ENCODE peak calls at places on chromosomes 16 and 17, in eight cellular contexts. D is fibroblast of villous mesenchyme; J is Calu3; W is CD4-positive, alpha-beta T cell; H is neural crest cell; E is psoas muscle; U is sigmoid colon; G is stomach. P is an unnamed sample.

GRCh38 chr16:24609740-24610420 is 70.5 kb downstream of the RBBP6 start:
- DNase-seq in U (peak), G (peak), H (peak), J (peak), E (peak), D (peak), W (no peak), P (no peak)

GRCh38 chr17:19248923-19249574 is 11.9 kb downstream of the EPN2 start:
- DNase-seq in H (no peak), E (peak), W (no peak), G (no peak), D (peak), J (peak), U (peak), P (no peak)

GRCh38 chr16:87584271-87584670 is 18.0 kb upstream of the JPH3 start:
- DNase-seq in U (no peak), G (no peak), D (peak), W (no peak), J (no peak), H (no peak), E (no peak), P (no peak)

GRCh38 chr17:28643979-28644781 is 778 bp downstream of the BLTP2 start:
- DNase-seq in U (peak), G (peak), D (peak), E (peak), J (peak), W (no peak), H (peak), P (peak)

GRCh38 chr16:48687421-48688038 is 77.5 kb upstream of the N4BP1 start:
- DNase-seq in H (peak), U (no peak), G (peak), D (peak), E (peak), J (peak), W (no peak), P (peak)

GRCh38 chr17:62705781-62706597 is 78.5 kb downstream of the MRC2 start:
- DNase-seq in W (no peak), J (no peak), U (peak), G (no peak), H (no peak), E (no peak), D (no peak), P (no peak)

GRCh38 chr16:35795361-35796029 is 2336.1 kb downstream of the TP53TG3F start:
- DNase-seq in J (no peak), D (no peak), U (no peak), G (no peak), W (no peak), E (no peak), H (no peak), P (no peak)

GRCh38 chr17:73901661-73902415 is 257.6 kb upstream of the SDK2 start:
- DNase-seq in E (peak), G (peak), W (no peak), D (no peak), H (peak), J (peak), U (no peak), P (peak)

GRCh38 chr16:22252317-22252716 is 44.9 kb upstream of the POLR3E start:
- DNase-seq in D (no peak), J (no peak), G (no peak), U (no peak), H (no peak), W (no peak), E (no peak), P (peak)

GRCh38 chr17:73371285-73371684 is 59.5 kb upstream of the CDC42EP4 start:
- DNase-seq in J (peak), U (no peak), H (no peak), G (no peak), W (no peak), E (no peak), D (peak), P (peak)

GRCh38 chr17:78678220-78678554 is 101.0 kb upstream of the DNAH17 start:
- DNase-seq in U (no peak), W (no peak), G (no peak), H (no peak), E (peak), D (no peak), J (no peak), P (no peak)

GRCh38 chr17:72376486-72377345 is 255.9 kb downstream of the SOX9 start:
- DNase-seq in G (no peak), W (no peak), H (no peak), J (no peak), D (peak), E (no peak), U (no peak), P (no peak)

GRCh38 chr17:55466671-55467070 is 44.6 kb downstream of the SMIM36 start:
- DNase-seq in H (no peak), W (no peak), G (no peak), U (no peak), D (no peak), J (no peak), E (no peak), P (no peak)

GRCh38 chr16:396605-397004 is 394 bp upstream of the NME4 start:
- DNase-seq in G (no peak), H (peak), E (no peak), W (no peak), U (peak), J (no peak), D (peak), P (no peak)

GRCh38 chr17:11514565-11514964 is 83.7 kb upstream of the DNAH9 start:
- DNase-seq in J (no peak), U (no peak), E (no peak), D (no peak), G (no peak), H (no peak), W (no peak), P (no peak)

GRCh38 chr16:84511180-84511800 is 6.8 kb upstream of the MEAK7 start:
- DNase-seq in J (peak), U (peak), G (peak), E (peak), H (peak), D (peak), W (peak), P (peak)

GRCh38 chr17:75242461-75243042 is 18.9 kb downstream of the GGA3 start:
- DNase-seq in G (no peak), U (no peak), D (no peak), W (peak), E (no peak), H (no peak), J (no peak), P (no peak)

GRCh38 chr17:80737106-80738019 is 192.7 kb downstream of the RPTOR start:
- DNase-seq in E (no peak), D (no peak), H (no peak), G (no peak), W (no peak), J (no peak), U (no peak), P (no peak)

GRCh38 chr17:28620010-28620409 is 6.0 kb upstream of the RSKR start:
- DNase-seq in J (no peak), G (no peak), W (no peak), E (no peak), H (no peak), D (peak), U (no peak), P (no peak)

GRCh38 chr17:83099570-83100181 is 20.3 kb downstream of the METRNL start:
- DNase-seq in J (peak), G (peak), U (no peak), H (no peak), W (no peak), D (peak), E (peak), P (no peak)

GRCh38 chr17:81956607-81957589 is 4.1 kb downstream of the NOTUM start:
- DNase-seq in D (no peak), W (no peak), J (no peak), U (no peak), E (no peak), G (no peak), H (no peak), P (no peak)

GRCh38 chr17:6501359-6501758 is 55.0 kb downstream of the PITPNM3 start:
- DNase-seq in J (no peak), G (no peak), E (no peak), W (no peak), H (no peak), U (peak), D (no peak), P (no peak)

GRCh38 chr16:27323781-27324561 is 10.2 kb downstream of the IL4R start:
- DNase-seq in J (no peak), E (no peak), H (no peak), W (no peak), D (no peak), U (peak), G (no peak), P (no peak)

GRCh38 chr17:27559996-27560481 is 70.9 kb upstream of the LGALS9 start:
- DNase-seq in J (peak), E (peak), H (no peak), U (peak), W (no peak), D (peak), G (peak), P (peak)

GRCh38 chr16:67183284-67183626 is 508 bp downstream of the MATCAP1 start:
- DNase-seq in W (no peak), G (no peak), D (no peak), E (no peak), H (no peak), U (no peak), J (no peak), P (no peak)

GRCh38 chr16:50887500-50887899 is 145.6 kb downstream of the CYLD start:
- DNase-seq in J (no peak), H (no peak), W (no peak), D (no peak), E (no peak), U (no peak), G (no peak), P (no peak)

GRCh38 chr16:80836846-80837245 is 32.4 kb upstream of the CDYL2 start:
- DNase-seq in G (no peak), U (no peak), J (no peak), D (peak), W (no peak), H (no peak), E (no peak), P (no peak)

GRCh38 chr16:28317040-28317880 is 24.9 kb downstream of the SBK1 start:
- DNase-seq in G (peak), J (peak), U (no peak), H (peak), D (peak), W (peak), E (peak), P (peak)

GRCh38 chr16:19348578-19349315 is 63.2 kb downstream of the CLEC19A start:
- DNase-seq in W (no peak), H (no peak), E (no peak), U (no peak), D (no peak), J (no peak), G (peak), P (no peak)

GRCh38 chr16:14307623-14308356 is 236.7 kb downstream of the MRTFB start:
- DNase-seq in D (peak), H (no peak), W (no peak), J (peak), U (no peak), E (peak), G (no peak), P (no peak)

GRCh38 chr17:21029515-21029914 is 13.3 kb downstream of the USP22 start:
- DNase-seq in E (no peak), H (no peak), W (no peak), D (no peak), U (no peak), G (no peak), J (no peak), P (no peak)

GRCh38 chr17:78125138-78125913 is 3.2 kb downstream of the TMC6 start:
- DNase-seq in E (no peak), D (no peak), W (no peak), G (no peak), J (no peak), H (no peak), U (no peak), P (no peak)

GRCh38 chr17:29151567-29151966 is 28.6 kb downstream of the MYO18A start:
- DNase-seq in W (no peak), J (peak), U (no peak), E (no peak), H (peak), D (peak), G (no peak), P (peak)

GRCh38 chr16:78528265-78528664 is 428.8 kb downstream of the WWOX start:
- DNase-seq in D (no peak), U (no peak), H (no peak), J (no peak), E (no peak), G (no peak), W (no peak), P (peak)

GRCh38 chr17:39705786-39706348 is 6.0 kb downstream of the ERBB2 start:
- DNase-seq in E (no peak), G (peak), U (no peak), W (no peak), J (peak), D (no peak), H (no peak), P (peak)

GRCh38 chr17:1039511-1040215 is 42.7 kb downstream of the TIMM22 start:
- DNase-seq in H (peak), U (peak), W (no peak), D (no peak), J (no peak), E (peak), G (peak), P (no peak)

GRCh38 chr16:10280262-10281170 is 98.3 kb upstream of the GRIN2A start:
- DNase-seq in H (no peak), D (no peak), E (no peak), J (no peak), G (no peak), U (no peak), W (no peak), P (no peak)
- TF ChIP-seq CTCF in H (no peak), D (no peak), E (no peak), J (no peak), G (no peak), U (no peak), W (no peak), P (no peak)

DNA sequence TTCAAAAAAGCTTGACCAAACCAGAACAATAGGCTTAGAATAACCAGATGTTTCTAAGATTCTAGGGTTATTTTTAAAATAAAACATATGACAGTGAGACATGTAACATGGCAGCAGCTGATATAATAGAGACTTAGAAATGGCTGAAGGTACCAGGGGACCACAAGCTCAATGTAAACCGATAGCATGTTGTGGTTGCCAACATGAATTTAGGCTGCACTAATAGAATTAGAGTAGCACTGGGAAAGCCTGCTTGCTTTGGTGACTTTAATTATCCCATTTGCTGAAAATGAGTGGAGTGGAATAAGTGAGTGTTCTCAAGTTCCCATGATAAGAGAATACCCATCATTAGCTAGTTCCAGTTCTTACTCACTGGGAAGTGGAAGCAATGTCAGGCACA is 621.3 kb upstream of the CDH5 start:
- DNase-seq in U (no peak), W (no peak), D (no peak), G (no peak), J (no peak), H (no peak), E (no peak), P (no peak)
- TF ChIP-seq CTCF in U (no peak), W (no peak), D (no peak), G (no peak), J (no peak), H (no peak), E (no peak), P (no peak)

DNA sequence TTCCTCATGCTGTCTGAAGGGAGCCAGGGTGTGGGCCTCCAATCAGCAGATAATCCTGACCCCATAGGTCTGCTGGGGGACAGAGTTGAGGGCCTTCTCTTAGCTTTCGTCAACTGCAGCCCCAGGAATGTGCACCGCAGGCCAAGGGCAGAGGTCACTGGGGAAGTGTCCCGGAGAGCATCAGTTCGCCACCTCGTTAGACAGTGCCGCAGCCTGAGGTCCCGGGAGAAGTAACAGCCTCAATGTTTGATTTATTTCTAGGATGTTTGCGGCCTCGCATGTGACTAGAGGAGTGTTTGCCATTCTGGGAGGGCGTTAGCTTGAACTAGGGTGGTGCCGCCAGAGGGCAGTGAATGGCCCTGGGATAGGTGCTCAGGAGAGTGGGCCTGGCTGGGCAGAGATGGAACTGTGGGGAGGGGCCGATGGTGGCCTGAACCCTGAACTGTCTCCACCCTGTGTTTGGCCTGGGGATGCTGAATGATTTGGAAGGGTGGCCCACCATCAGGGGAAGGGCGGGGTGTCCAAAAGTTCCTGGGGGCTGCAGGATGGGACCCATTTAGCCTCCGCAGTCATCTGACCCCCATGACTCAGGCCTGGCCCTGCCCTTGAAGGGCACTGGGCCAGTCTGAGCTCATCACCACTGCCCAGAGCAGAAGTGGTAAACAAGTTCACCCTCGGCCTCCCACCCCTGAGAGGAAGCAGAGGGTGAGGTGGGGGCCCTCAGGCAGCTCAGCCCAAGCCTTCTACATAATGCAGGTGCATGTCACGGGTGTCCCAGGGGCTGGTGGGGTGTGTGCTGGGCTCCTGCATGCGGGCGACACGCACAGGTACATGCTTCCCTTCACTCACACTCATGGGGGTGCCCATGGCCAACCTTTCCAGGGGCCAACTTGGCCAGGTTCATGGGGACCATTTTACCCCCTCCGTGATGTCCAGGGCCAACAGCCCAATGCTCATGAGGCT is 12.4 kb upstream of the TAC4 start:
- DNase-seq in D (no peak), E (no peak), H (no peak), J (peak), W (no peak), U (no peak), G (peak), P (no peak)
- TF ChIP-seq CTCF in D (no peak), E (no peak), H (no peak), J (peak), W (no peak), U (no peak), G (no peak), P (no peak)

GRCh38 chr16:12468552-12468951 is 335.1 kb downstream of the CPPED1 start:
- DNase-seq in D (no peak), G (no peak), J (no peak), U (peak), H (no peak), E (no peak), W (no peak), P (no peak)
- TF ChIP-seq CTCF in D (no peak), G (no peak), J (no peak), U (no peak), H (peak), E (no peak), W (no peak), P (no peak)

DNA sequence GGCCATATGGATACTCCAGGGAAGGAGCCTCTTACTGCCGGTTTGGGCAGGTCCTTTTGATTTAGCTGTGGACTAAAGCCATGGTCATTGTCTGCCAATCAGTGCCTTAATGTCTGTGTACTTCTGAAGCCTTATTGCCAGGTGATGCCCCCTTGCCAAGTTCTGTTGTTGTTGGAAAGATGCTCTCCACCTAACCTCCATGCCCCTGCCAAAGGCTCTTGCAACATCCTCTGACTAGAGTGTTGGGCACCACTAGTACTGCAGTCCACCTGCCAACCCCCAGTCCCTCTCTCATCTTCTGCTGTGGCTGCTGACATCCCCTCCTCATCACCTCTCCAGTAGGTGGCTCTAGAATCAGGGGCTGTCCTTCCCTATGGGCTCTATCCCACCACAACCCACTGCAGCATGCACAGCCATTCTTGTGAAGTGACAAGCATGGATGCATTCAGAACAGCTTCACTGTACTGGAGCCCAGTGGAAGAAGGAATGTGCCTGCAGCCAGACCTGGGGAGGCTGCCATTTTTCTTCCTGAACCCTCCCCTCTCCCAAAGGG is 375.3 kb upstream of the CDH5 start:
- DNase-seq in J (no peak), W (no peak), H (no peak), G (no peak), E (no peak), U (no peak), D (no peak), P (no peak)
- TF ChIP-seq CTCF in J (no peak), W (no peak), H (no peak), G (no peak), E (no peak), U (no peak), D (no peak), P (no peak)

DNA sequence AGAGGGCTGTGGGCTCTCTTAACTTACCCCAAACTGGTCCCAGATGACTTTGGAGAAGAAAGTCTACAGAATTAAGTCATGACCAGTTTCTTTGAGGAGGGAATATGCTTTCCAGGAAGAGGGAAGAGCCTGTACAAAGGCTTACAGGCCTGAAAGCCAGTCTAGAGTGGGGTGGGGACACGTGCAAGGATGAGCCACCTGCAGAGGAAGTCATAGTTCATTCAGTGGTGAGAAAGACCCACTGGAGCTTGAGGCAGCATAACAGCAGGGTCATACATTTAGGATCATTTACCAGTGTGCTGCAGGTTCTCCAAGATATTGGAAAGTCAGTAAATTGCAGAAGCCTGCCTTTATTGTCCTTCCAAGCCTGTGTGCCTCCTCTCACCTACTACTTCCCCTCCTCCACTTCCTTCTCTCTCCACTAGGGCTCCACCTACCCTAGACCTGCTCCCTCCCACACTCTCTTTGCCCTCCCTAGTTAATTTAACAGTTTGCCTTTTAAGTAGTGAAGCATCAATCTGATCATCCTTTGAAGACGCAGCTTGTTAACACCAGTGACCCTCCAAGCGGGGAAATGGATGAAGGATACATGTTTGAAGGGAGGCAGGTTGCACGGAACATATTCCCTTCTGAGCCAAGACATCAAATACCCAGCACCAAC is 40.2 kb downstream of the CDRT15 start:
- DNase-seq in G (no peak), J (no peak), E (no peak), H (no peak), W (no peak), D (no peak), U (no peak), P (no peak)
- TF ChIP-seq CTCF in G (no peak), J (peak), E (no peak), H (peak), W (peak), D (peak), U (no peak), P (no peak)

DNA sequence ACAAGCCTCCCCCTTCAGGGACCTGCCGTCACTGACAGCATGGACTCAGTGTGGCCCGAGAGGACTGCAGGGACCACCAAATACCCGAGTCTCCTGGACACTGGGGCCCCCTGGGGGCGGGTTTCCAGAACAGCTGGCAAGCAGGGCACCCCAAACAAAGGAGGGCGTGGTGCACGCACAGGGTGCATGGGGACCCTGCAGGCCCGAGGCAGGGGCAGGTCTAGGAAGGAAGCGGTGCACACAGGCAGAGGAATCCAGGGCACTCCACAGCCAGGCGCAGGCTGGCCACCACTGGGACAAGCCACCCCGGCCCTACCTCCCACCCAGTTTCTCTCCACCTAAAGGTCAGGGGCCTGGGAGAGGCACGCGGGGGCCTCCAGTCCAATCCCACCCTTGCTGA is 28.7 kb upstream of the ENPP7 start:
- DNase-seq in H (no peak), G (no peak), U (no peak), E (no peak), W (no peak), D (no peak), J (no peak), P (no peak)
- TF ChIP-seq CTCF in H (peak), G (no peak), U (no peak), E (no peak), W (no peak), D (no peak), J (no peak), P (no peak)

P was measured in RWPE1.